ENCODE peak calls at places on chromosomes 7 and 10, in ten cellular contexts. A, C, Q, N, T, G, Z, D, O and P are unnamed samples.

GRCh38 chr10:16857419-16857818 is 40.2 kb upstream of the RSU1 start:
- DNase-seq in O (no peak), Q (no peak), C (no peak), N (no peak), G (no peak), D (no peak), T (no peak), Z (no peak), A (no peak), P (no peak)

GRCh38 chr10:132793871-132794849 is 8.2 kb upstream of the NKX6-2 start:
- DNase-seq in G (no peak), T (no peak), Z (peak; percentile 67), N (peak; percentile 19), A (no peak), O (no peak), C (no peak), D (no peak), Q (no peak), P (no peak)

GRCh38 chr7:132458685-132459084 is 117.6 kb downstream of the PLXNA4 start:
- DNase-seq in T (no peak), O (no peak), D (no peak), C (no peak), G (no peak), N (no peak), A (no peak), Q (no peak), Z (no peak), P (no peak)

GRCh38 chr10:59387951-59388431 is 25.6 kb upstream of the FAM13C start:
- DNase-seq in Z (no peak), Q (no peak), G (no peak), T (no peak), C (no peak), N (peak; percentile 79), O (peak; percentile 96), D (peak; percentile 94), A (no peak), P (no peak)

GRCh38 chr7:156907656-156908055 is 14.7 kb upstream of the LMBR1 start:
- DNase-seq in A (no peak), Q (no peak), O (peak; percentile 91), C (no peak), Z (no peak), N (no peak), T (no peak), D (no peak), G (no peak), P (no peak)

GRCh38 chr7:151663382-151664100 is 143.8 kb upstream of the RHEB start:
- DNase-seq in D (no peak), A (no peak), C (no peak), N (no peak), T (no peak), Z (no peak), Q (no peak), O (peak; percentile 70), G (no peak), P (no peak)

GRCh38 chr10:18312385-18313145 is 172.3 kb downstream of the CACNB2 start:
- DNase-seq in T (no peak), C (no peak), N (peak; percentile 30), Z (no peak), D (peak; percentile 6), G (peak; percentile 6), O (peak; percentile 79), Q (no peak), A (peak; percentile 19), P (no peak)

GRCh38 chr10:32155075-32155516 is 98.9 kb upstream of the KIF5B start:
- DNase-seq in Z (no peak), A (no peak), N (no peak), T (no peak), Q (no peak), D (peak; percentile 80), C (no peak), G (no peak), O (no peak), P (peak; percentile 17)

GRCh38 chr7:52088008-52088787 is 771.6 kb upstream of the COBL start:
- DNase-seq in O (no peak), Z (peak; percentile 36), T (no peak), D (no peak), C (no peak), G (no peak), N (peak; percentile 91), A (no peak), Q (no peak), P (no peak)

GRCh38 chr7:148773344-148773743 is 74.6 kb downstream of the CUL1 start:
- DNase-seq in O (no peak), D (peak; percentile 6), T (no peak), Z (no peak), A (no peak), Q (no peak), N (no peak), C (no peak), G (no peak), P (no peak)

GRCh38 chr10:87538092-87538795 is 33.6 kb downstream of the MINPP1 start:
- DNase-seq in G (no peak), C (no peak), O (peak; percentile 26), T (no peak), Q (no peak), N (peak; percentile 12), D (no peak), A (no peak), Z (no peak), P (no peak)

DNA sequence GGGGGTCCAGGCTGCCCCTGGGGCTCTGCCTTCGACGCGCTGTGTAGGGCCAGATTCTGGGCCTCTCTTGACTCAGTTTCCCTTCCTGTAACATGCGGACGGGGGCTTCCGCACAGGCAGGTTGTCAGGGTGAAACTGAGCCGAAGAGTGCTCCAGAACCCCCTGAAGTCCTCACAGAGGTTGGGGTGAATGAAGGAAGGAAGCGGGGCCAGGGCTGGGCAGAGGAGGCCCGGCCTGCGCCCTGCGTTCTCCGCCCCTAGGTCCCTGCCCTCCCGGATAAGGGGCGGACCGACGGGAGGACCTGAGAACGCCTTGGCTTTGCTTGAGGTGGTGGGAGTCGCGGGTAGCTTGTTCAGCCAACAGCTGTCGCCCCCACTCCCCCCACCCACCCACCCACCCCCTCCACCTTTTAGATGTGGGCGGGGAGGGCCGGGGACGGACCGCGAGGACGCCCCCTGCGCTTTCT is 558 bp upstream of the ELFN1 start:
- DNase-seq in G (no peak), Z (no peak), Q (no peak), D (no peak), T (no peak), N (no peak), C (no peak), A (no peak), O (no peak), P (no peak)
- H3K27me3 ChIP-seq in G (peaks cover 95% of the 10 kb centered on the region), Z (no peaks in the 10 kb centered on the region), Q (peaks cover 59% of the 10 kb centered on the region), D (peaks cover 44% of the 10 kb centered on the region), T (peaks cover 15% of the 10 kb centered on the region), N (peaks cover 97% of the 10 kb centered on the region), C (no peaks in the 10 kb centered on the region), A (peaks cover 13% of the 10 kb centered on the region), O (peaks cover 14% of the 10 kb centered on the region), P (peaks cover 60% of the 10 kb centered on the region)

GRCh38 chr7:155743197-155743596 is 69.1 kb downstream of the SHH start:
- DNase-seq in D (no peak), Z (no peak), G (no peak), Q (no peak), A (no peak), T (no peak), O (no peak), C (no peak), N (no peak), P (no peak)
- H3K36me3 ChIP-seq in D (peaks cover 42% of the 10 kb centered on the region), Z (peaks cover 50% of the 10 kb centered on the region), G (peaks cover 18% of the 10 kb centered on the region), Q (no peaks in the 10 kb centered on the region), A (peaks cover 90% of the 10 kb centered on the region), T (peaks cover 26% of the 10 kb centered on the region), O (peaks cover 19% of the 10 kb centered on the region), C (no peaks in the 10 kb centered on the region), N (peaks cover 26% of the 10 kb centered on the region), P (peaks cover 60% of the 10 kb centered on the region)

GRCh38 chr7:116310131-116310530 is 99.8 kb downstream of the TES start:
- DNase-seq in T (no peak), Q (no peak), A (no peak), D (no peak), Z (no peak), N (no peak), C (no peak), O (no peak), G (no peak), P (no peak)
- TF ChIP-seq CTCF in T (no peak), Q (no peak), A (no peak), D (no peak), Z (no peak), N (no peak), C (no peak), O (no peak), G (no peak), P (no peak)

DNA sequence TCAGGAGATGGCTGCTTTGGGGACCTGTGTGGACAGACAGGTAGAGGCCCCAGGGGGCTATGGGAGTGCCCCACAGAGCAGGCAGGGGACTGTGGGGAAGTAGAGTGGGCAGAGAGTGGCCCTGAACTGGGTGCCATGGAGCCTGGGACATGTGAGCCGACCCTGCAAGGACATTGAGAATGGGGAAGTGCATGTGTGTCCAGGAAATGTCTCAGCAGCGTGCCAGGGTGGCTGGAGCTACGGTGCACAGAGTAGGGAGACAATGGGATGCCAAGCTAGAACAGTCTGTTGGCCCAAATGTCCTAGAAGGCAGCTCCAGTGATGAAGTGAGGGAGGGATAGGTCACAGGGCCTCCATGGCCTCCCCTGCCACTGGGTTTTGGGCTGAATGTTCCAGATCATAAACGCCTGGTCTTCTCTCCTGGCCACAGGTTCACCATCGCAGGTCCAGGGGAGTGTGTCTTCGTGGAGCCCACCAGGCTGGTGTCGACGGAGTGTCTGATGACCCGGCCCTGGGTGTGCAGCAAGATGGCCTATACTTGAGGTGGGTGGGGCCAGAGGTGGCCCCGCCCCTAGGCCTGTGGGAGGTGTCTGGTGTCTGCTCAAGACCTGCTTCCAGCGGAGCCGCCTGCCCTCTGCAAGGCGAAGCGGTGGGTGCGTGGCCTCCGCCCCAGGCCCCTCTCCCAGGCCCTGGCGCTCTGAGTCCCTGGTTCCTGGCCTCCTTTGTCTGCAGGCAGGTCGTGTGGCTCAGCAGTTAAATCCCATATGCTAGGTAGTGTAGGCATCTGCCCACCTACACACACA is 20.5 kb downstream of the CLEC2L start:
- DNase-seq in G (no peak), T (no peak), Z (no peak), A (no peak), D (no peak), C (no peak), Q (no peak), N (peak; percentile 22), O (no peak), P (no peak)
- H3K27me3 ChIP-seq in G (no peaks in the 10 kb centered on the region), T (no peaks in the 10 kb centered on the region), Z (no peaks in the 10 kb centered on the region), A (no peaks in the 10 kb centered on the region), D (peaks cover 2% of the 10 kb centered on the region), C (no peaks in the 10 kb centered on the region), Q (no peaks in the 10 kb centered on the region), N (no peaks in the 10 kb centered on the region), O (peaks cover 4% of the 10 kb centered on the region), P (no peaks in the 10 kb centered on the region)